ENCODE peak calls at places on chromosome 1, in nine cellular contexts. Q, C, A, S, U, W, Z, Y and E are unnamed samples.

GRCh38 chr1:170619167-170620030 is 44.5 kb upstream of the PRRX1 start:
- DNase-seq in Q (no peak), C (no peak), A (no peak), S (no peak), U (no peak), W (no peak), Z (no peak), Y (no peak), E (no peak)

GRCh38 chr1:177569476-177569875 is 398.7 kb downstream of the BRINP2 start:
- DNase-seq in Q (no peak), C (no peak), A (no peak), S (no peak), U (no peak), W (no peak), Z (no peak), Y (no peak), E (no peak)

GRCh38 chr1:3685906-3686305 is 33.6 kb downstream of the TP73 start:
- DNase-seq in Q (no peak), C (no peak), A (no peak), S (no peak), U (no peak), W (no peak), Z (no peak), Y (no peak), E (no peak)

GRCh38 chr1:39132505-39133339 is 71.8 kb upstream of the MACF1 start:
- DNase-seq in Q (peak), C (no peak), A (no peak), S (no peak), U (peak), W (peak), Z (no peak), Y (no peak), E (no peak)

GRCh38 chr1:111789077-111789476 is 33.4 kb downstream of the DDX20 start:
- DNase-seq in Q (no peak), C (no peak), A (no peak), S (no peak), U (no peak), W (no peak), Z (no peak), Y (no peak), E (no peak)

GRCh38 chr1:35726814-35727433 is 8.2 kb upstream of the C1orf216 start:
- DNase-seq in Q (peak), C (peak), A (peak), S (peak), U (peak), W (peak), Z (peak), Y (peak), E (no peak)

GRCh38 chr1:18651727-18652126 is 21.1 kb downstream of the PAX7 start:
- DNase-seq in Q (no peak), C (no peak), A (no peak), S (no peak), U (no peak), W (no peak), Z (no peak), Y (no peak), E (no peak)

GRCh38 chr1:6345009-6345408 is 48.6 kb downstream of the ACOT7 start:
- DNase-seq in Q (no peak), C (no peak), A (no peak), S (no peak), U (no peak), W (no peak), Z (no peak), Y (no peak), E (no peak)

GRCh38 chr1:186050360-186050759 is 316.2 kb downstream of the HMCN1 start:
- DNase-seq in Q (no peak), C (no peak), A (no peak), S (no peak), U (no peak), W (no peak), Z (no peak), Y (no peak), E (no peak)

GRCh38 chr1:111852216-111852615 is 96.5 kb downstream of the DDX20 start:
- DNase-seq in Q (no peak), C (no peak), A (no peak), S (no peak), U (no peak), W (no peak), Z (no peak), Y (no peak), E (no peak)